ENCODE peak calls at places on chromosomes 13 and 19, in nine cellular contexts. O is right atrium auricular region, Y is stomach, S is psoas muscle, N is HCT116, R is prostate gland, G is body of pancreas, J is thoracic aorta, T is suprapubic skin. M is an unnamed sample.

GRCh38 chr19:57769345-57770131 is at the start of gene ZNF586:
- DNase-seq in O (peak), Y (peak), S (peak), N (peak), R (peak), G (peak), J (peak), T (peak), M (peak)

GRCh38 chr19:13507053-13507611 is 853 bp upstream of the CACNA1A start:
- DNase-seq in O (no peak), Y (no peak), S (no peak), N (no peak), R (no peak), G (no peak), J (no peak), T (no peak), M (no peak)

GRCh38 chr13:74287672-74288169 is 153.5 kb upstream of the KLF12 start:
- DNase-seq in O (peak), Y (peak), S (peak), N (no peak), R (peak), G (peak), J (peak), T (peak), M (no peak)

GRCh38 chr19:58108546-58108817 is 10.5 kb upstream of the ZSCAN18 start:
- DNase-seq in O (no peak), Y (no peak), S (no peak), N (no peak), R (no peak), G (no peak), J (no peak), T (no peak), M (no peak)

GRCh38 chr19:48059331-48059730 is 15.5 kb upstream of the CABP5 start:
- DNase-seq in O (no peak), Y (no peak), S (no peak), N (no peak), R (no peak), G (no peak), J (no peak), T (no peak), M (no peak)

GRCh38 chr13:110850840-110851239 is 64.0 kb downstream of the ANKRD10 start:
- DNase-seq in O (no peak), Y (no peak), S (no peak), N (no peak), R (no peak), G (no peak), J (no peak), T (no peak), M (no peak)

GRCh38 chr13:80050252-80050651 is 290.7 kb downstream of the SPRY2 start:
- DNase-seq in O (no peak), Y (no peak), S (no peak), N (no peak), R (no peak), G (no peak), J (no peak), T (no peak), M (no peak)

GRCh38 chr13:41352935-41353801 is 42.1 kb downstream of the NAA16 start:
- DNase-seq in O (no peak), Y (no peak), S (no peak), N (peak), R (no peak), G (no peak), J (no peak), T (no peak), M (no peak)

GRCh38 chr19:13882841-13883240 is 5.9 kb downstream of the NANOS3 start:
- DNase-seq in O (no peak), Y (no peak), S (no peak), N (no peak), R (no peak), G (no peak), J (no peak), T (no peak), M (no peak)

GRCh38 chr19:7977021-7977722 is 28.3 kb downstream of the ELAVL1 start:
- DNase-seq in O (no peak), Y (no peak), S (peak), N (no peak), R (no peak), G (no peak), J (no peak), T (no peak), M (no peak)

GRCh38 chr19:45451181-45451849 is 16.5 kb upstream of the FOSB start:
- DNase-seq in O (no peak), Y (peak), S (peak), N (no peak), R (no peak), G (peak), J (no peak), T (no peak), M (peak)

GRCh38 chr19:17873661-17874422 is 2.1 kb downstream of the SLC5A5 start:
- DNase-seq in O (no peak), Y (peak), S (no peak), N (peak), R (no peak), G (no peak), J (no peak), T (no peak), M (no peak)

GRCh38 chr13:27712421-27712820 is 79.9 kb upstream of the GSX1 start:
- DNase-seq in O (no peak), Y (peak), S (no peak), N (no peak), R (peak), G (peak), J (no peak), T (no peak), M (no peak)

GRCh38 chr19:1767464-1767933 is 14.2 kb downstream of the ONECUT3 start:
- DNase-seq in O (no peak), Y (peak), S (no peak), N (no peak), R (no peak), G (peak), J (no peak), T (no peak), M (no peak)

GRCh38 chr19:16442386-16443276 is 29.1 kb downstream of the EPS15L1 start:
- DNase-seq in O (no peak), Y (peak), S (peak), N (no peak), R (no peak), G (peak), J (no peak), T (no peak), M (no peak)

GRCh38 chr19:13401388-13401787 is 104.9 kb downstream of the CACNA1A start:
- DNase-seq in O (no peak), Y (no peak), S (no peak), N (peak), R (no peak), G (no peak), J (no peak), T (no peak), M (no peak)

GRCh38 chr13:52022355-52022754 is 2.1 kb upstream of the UTP14C start:
- DNase-seq in O (no peak), Y (no peak), S (no peak), N (no peak), R (no peak), G (no peak), J (no peak), T (no peak), M (no peak)

GRCh38 chr13:79937311-79938243 is 403.3 kb downstream of the SPRY2 start:
- DNase-seq in O (no peak), Y (no peak), S (no peak), N (no peak), R (no peak), G (no peak), J (no peak), T (no peak), M (no peak)

GRCh38 chr19:39469567-39469966 is 11.1 kb upstream of the TIMM50 start:
- DNase-seq in O (no peak), Y (no peak), S (peak), N (no peak), R (no peak), G (no peak), J (no peak), T (no peak), M (no peak)

GRCh38 chr19:13002389-13002898 is 7.2 kb downstream of the NFIX start:
- DNase-seq in O (no peak), Y (peak), S (peak), N (no peak), R (peak), G (peak), J (no peak), T (no peak), M (peak)

GRCh38 chr19:10471909-10472308 is 31.2 kb downstream of the KEAP1 start:
- DNase-seq in O (no peak), Y (no peak), S (no peak), N (no peak), R (no peak), G (no peak), J (no peak), T (no peak), M (no peak)

GRCh38 chr19:35540356-35540927 is 5.0 kb upstream of the TMEM147 start:
- DNase-seq in O (no peak), Y (no peak), S (no peak), N (no peak), R (no peak), G (no peak), J (no peak), T (no peak), M (no peak)

GRCh38 chr19:1449467-1450442 is at the start of gene APC2:
- DNase-seq in O (no peak), Y (no peak), S (no peak), N (no peak), R (no peak), G (no peak), J (no peak), T (no peak), M (no peak)

GRCh38 chr19:49065905-49066512 is 1.4 kb upstream of the NTF4 start:
- DNase-seq in O (no peak), Y (no peak), S (peak), N (no peak), R (no peak), G (no peak), J (no peak), T (no peak), M (no peak)

GRCh38 chr19:34324320-34324719 is 40.7 kb upstream of the GPI start:
- DNase-seq in O (no peak), Y (no peak), S (no peak), N (no peak), R (no peak), G (no peak), J (no peak), T (no peak), M (no peak)

GRCh38 chr13:20360835-20361412 is 128.8 kb upstream of the GJB6 start:
- DNase-seq in O (no peak), Y (no peak), S (no peak), N (no peak), R (no peak), G (no peak), J (no peak), T (no peak), M (no peak)
- H3K27ac ChIP-seq in O (no peak), Y (no peak), S (no peak), N (no peak), R (no peak), G (peak), J (no peak), T (no peak), M (no peak)

GRCh38 chr19:53801257-53801656 is 22.9 kb downstream of the NLRP12 start:
- DNase-seq in O (no peak), Y (no peak), S (no peak), N (no peak), R (no peak), G (no peak), J (no peak), T (no peak), M (no peak)
- H3K4me3 ChIP-seq in O (no peak), Y (no peak), S (no peak), N (no peak), R (no peak), G (no peak), J (no peak), T (no peak), M (no peak)

GRCh38 chr13:101149735-101150380 is 266.4 kb downstream of the NALCN start:
- DNase-seq in O (no peak), Y (no peak), S (no peak), N (no peak), R (no peak), G (no peak), J (no peak), T (no peak), M (no peak)
- TF ChIP-seq CTCF in O (no peak), Y (no peak), S (no peak), N (peak), R (no peak), G (no peak), J (no peak), T (no peak), M (no peak)

DNA sequence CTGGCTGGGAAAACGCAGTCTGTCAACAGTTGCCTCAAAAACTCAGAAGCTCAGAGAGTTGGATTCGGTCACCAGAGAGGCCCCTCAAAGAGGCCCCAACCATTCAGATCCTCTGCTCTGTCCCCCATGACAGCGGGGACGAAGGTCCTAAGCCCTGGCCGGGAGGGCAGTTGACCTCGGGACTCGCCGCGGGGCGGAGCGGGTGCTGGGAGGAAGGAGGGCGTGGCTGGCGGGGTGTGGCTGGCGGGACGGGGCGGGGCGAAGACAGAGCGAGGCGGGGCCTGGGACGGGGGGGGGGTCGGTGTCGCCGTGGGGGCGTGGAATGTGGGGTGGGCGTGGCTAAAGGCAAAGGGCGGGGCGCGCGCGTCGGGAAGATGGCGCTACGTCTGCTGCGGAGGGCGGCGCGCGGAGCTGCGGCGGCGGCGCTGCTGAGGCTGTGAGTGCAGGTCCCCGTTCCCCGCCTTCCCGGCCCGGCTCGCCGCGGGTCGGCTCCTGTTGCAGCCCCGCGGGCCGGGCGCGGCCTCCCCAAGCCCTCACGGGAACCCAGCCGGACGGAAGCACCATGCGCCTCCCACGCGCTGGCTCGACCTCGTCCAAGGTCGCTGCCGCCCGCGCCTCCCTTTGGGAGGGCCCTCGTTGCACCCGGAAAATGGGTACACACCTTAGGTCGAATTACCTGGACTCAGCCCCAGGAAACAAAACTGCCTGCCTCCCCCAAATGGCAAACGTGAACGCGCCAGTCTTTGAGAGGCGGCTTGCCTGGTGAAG is 105.2 kb downstream of the TM9SF2 start:
- DNase-seq in O (peak), Y (peak), S (peak), N (peak), R (peak), G (peak), J (peak), T (peak), M (peak)
- H3K27ac ChIP-seq in O (peak), Y (peak), S (peak), N (peak), R (peak), G (peak), J (peak), T (peak), M (peak)